ENCODE peak calls at places on chromosomes 12 and 14, in six cellular contexts. One of them, this sample, is unnamed.

GRCh38 chr14:75690010-75690409 is 29.0 kb downstream of the TTLL5 start:
- DNase-seq in fibroblast of pulmonary artery: peak; percentile 65
- DNase-seq in choroid plexus epithelial cell: peak; percentile 54
- DNase-seq in kidney tubule cell: no peak
- DNase-seq in activated T-helper 1 cell treated with anti-CD3 and anti-CD28 coated beads, Interleukin-2, amount 50 U/mL, for 16 hours: no peak
- DNase-seq in hypothalamus: no peak
- DNase-seq in this sample: no peak

GRCh38 chr14:33081259-33081658 is 142.6 kb downstream of the NPAS3 start:
- DNase-seq in hypothalamus: no peak
- DNase-seq in kidney tubule cell: peak; percentile 7
- DNase-seq in choroid plexus epithelial cell: no peak
- DNase-seq in fibroblast of pulmonary artery: no peak
- DNase-seq in activated T-helper 1 cell treated with anti-CD3 and anti-CD28 coated beads, Interleukin-2, amount 50 U/mL, for 16 hours: no peak
- DNase-seq in this sample: no peak

GRCh38 chr12:14810953-14811483 is 3.0 kb downstream of the SMCO3 start:
- DNase-seq in kidney tubule cell: peak; percentile 54
- DNase-seq in hypothalamus: no peak
- DNase-seq in activated T-helper 1 cell treated with anti-CD3 and anti-CD28 coated beads, Interleukin-2, amount 50 U/mL, for 16 hours: no peak
- DNase-seq in fibroblast of pulmonary artery: peak; percentile 62
- DNase-seq in choroid plexus epithelial cell: peak; percentile 56
- DNase-seq in this sample: no peak

GRCh38 chr14:85660243-85660922 is 130.4 kb downstream of the FLRT2 start:
- DNase-seq in choroid plexus epithelial cell: peak; percentile 7
- DNase-seq in kidney tubule cell: no peak
- DNase-seq in hypothalamus: no peak
- DNase-seq in fibroblast of pulmonary artery: no peak
- DNase-seq in activated T-helper 1 cell treated with anti-CD3 and anti-CD28 coated beads, Interleukin-2, amount 50 U/mL, for 16 hours: no peak
- DNase-seq in this sample: no peak

GRCh38 chr12:49129332-49130150 is 1.7 kb downstream of the TUBA1B start:
- DNase-seq in choroid plexus epithelial cell: no peak
- DNase-seq in activated T-helper 1 cell treated with anti-CD3 and anti-CD28 coated beads, Interleukin-2, amount 50 U/mL, for 16 hours: no peak
- DNase-seq in kidney tubule cell: no peak
- DNase-seq in fibroblast of pulmonary artery: no peak
- DNase-seq in hypothalamus: no peak
- DNase-seq in this sample: no peak

GRCh38 chr14:51552768-51553426 is 98.8 kb upstream of the FRMD6 start:
- DNase-seq in fibroblast of pulmonary artery: no peak
- DNase-seq in kidney tubule cell: peak; percentile 90
- DNase-seq in activated T-helper 1 cell treated with anti-CD3 and anti-CD28 coated beads, Interleukin-2, amount 50 U/mL, for 16 hours: no peak
- DNase-seq in choroid plexus epithelial cell: no peak
- DNase-seq in hypothalamus: no peak
- DNase-seq in this sample: no peak

GRCh38 chr12:101407054-101407437 is 526 bp downstream of the ARL1 start:
- DNase-seq in fibroblast of pulmonary artery: no peak
- DNase-seq in activated T-helper 1 cell treated with anti-CD3 and anti-CD28 coated beads, Interleukin-2, amount 50 U/mL, for 16 hours: no peak
- DNase-seq in choroid plexus epithelial cell: peak; percentile 54
- DNase-seq in hypothalamus: no peak
- DNase-seq in kidney tubule cell: no peak
- DNase-seq in this sample: no peak

GRCh38 chr14:50403433-50403832 is 6.8 kb upstream of the CDKL1 start:
- DNase-seq in hypothalamus: no peak
- DNase-seq in choroid plexus epithelial cell: peak; percentile 52
- DNase-seq in fibroblast of pulmonary artery: peak; percentile 48
- DNase-seq in kidney tubule cell: peak; percentile 31
- DNase-seq in activated T-helper 1 cell treated with anti-CD3 and anti-CD28 coated beads, Interleukin-2, amount 50 U/mL, for 16 hours: no peak
- DNase-seq in this sample: no peak

GRCh38 chr12:109995703-109996482 is at the start of gene GIT2:
- DNase-seq in choroid plexus epithelial cell: peak; percentile 91
- DNase-seq in activated T-helper 1 cell treated with anti-CD3 and anti-CD28 coated beads, Interleukin-2, amount 50 U/mL, for 16 hours: peak; percentile 92
- DNase-seq in fibroblast of pulmonary artery: peak; percentile 91
- DNase-seq in hypothalamus: peak; percentile 82
- DNase-seq in kidney tubule cell: peak; percentile 93
- DNase-seq in this sample: peak; percentile 96

GRCh38 chr12:29519585-29520182 is 22.2 kb upstream of the OVCH1 start:
- DNase-seq in kidney tubule cell: peak; percentile 47
- DNase-seq in activated T-helper 1 cell treated with anti-CD3 and anti-CD28 coated beads, Interleukin-2, amount 50 U/mL, for 16 hours: no peak
- DNase-seq in hypothalamus: no peak
- DNase-seq in fibroblast of pulmonary artery: peak; percentile 83
- DNase-seq in choroid plexus epithelial cell: peak; percentile 79
- DNase-seq in this sample: no peak

This sample was measured in chondrocyte.